ENCODE peak calls at places on chromosomes 16 and 17, in five cellular contexts. X is NCI-H1436; P is breast epithelium; V is fibroblast of the conjunctiva; Q is stimulated activated CD4-positive, alpha-beta T cell treated with anti-CD3 and anti-CD28 coated beads, TNF-alpha, amount 100 ng/mL, for 4 hours. Y is an unnamed sample.

GRCh38 chr16:66486773-66487579 is 59.9 kb downstream of the BEAN1 start:
- DNase-seq in P (peak; percentile 43), V (peak; percentile 90), X (no peak), Q (no peak), Y (peak; percentile 67)

GRCh38 chr17:12789075-12789975 is at the start of gene ARHGAP44:
- DNase-seq in V (peak; percentile 17), P (peak; percentile 57), X (peak; percentile 24), Q (no peak), Y (peak; percentile 18)

GRCh38 chr17:43832168-43832975 is 574 bp downstream of the MPP3 start:
- DNase-seq in X (peak; percentile 50), V (peak; percentile 12), Q (no peak), P (no peak), Y (peak; percentile 50)

GRCh38 chr17:20217677-20218076 is 208.5 kb downstream of the SPECC1 start:
- DNase-seq in P (no peak), Q (no peak), V (no peak), X (no peak), Y (no peak)

GRCh38 chr17:75764711-75765421 is at the start of gene GALK1:
- DNase-seq in V (no peak), P (peak; percentile 71), X (peak; percentile 72), Q (peak; percentile 57), Y (no peak)

GRCh38 chr17:21046215-21046614 is 3.4 kb upstream of the USP22 start:
- DNase-seq in Q (no peak), P (no peak), V (no peak), X (no peak), Y (no peak)

GRCh38 chr17:75289832-75290337 is 652 bp upstream of the SLC25A19 start:
- DNase-seq in P (no peak), V (no peak), X (no peak), Q (peak; percentile 57), Y (peak; percentile 57)

GRCh38 chr17:31524926-31525800 is 133.7 kb downstream of the RAB11FIP4 start:
- DNase-seq in X (peak; percentile 55), P (peak; percentile 95), Q (peak; percentile 67), V (peak; percentile 67), Y (peak; percentile 75)

GRCh38 chr16:85208181-85208580 is 95.9 kb upstream of the CIBAR2 start:
- DNase-seq in Q (no peak), V (no peak), X (no peak), P (no peak), Y (no peak)

GRCh38 chr16:67444259-67445125 is 13.6 kb downstream of the HSD11B2 start:
- DNase-seq in Q (no peak), P (no peak), X (no peak), V (no peak), Y (no peak)

GRCh38 chr16:83971165-83972130 is 3.4 kb downstream of the NECAB2 start:
- DNase-seq in X (no peak), Q (no peak), V (no peak), P (no peak), Y (no peak)

GRCh38 chr16:51562896-51563295 is 411.8 kb upstream of the SALL1 start:
- DNase-seq in V (no peak), Q (no peak), P (no peak), X (no peak), Y (no peak)

GRCh38 chr17:45426561-45426960 is 6.1 kb downstream of the ARHGAP27 start:
- DNase-seq in P (no peak), Q (no peak), V (no peak), X (no peak), Y (no peak)

GRCh38 chr16:85844786-85845185 is 45.3 kb downstream of the COX4I1 start:
- DNase-seq in Q (no peak), X (no peak), P (no peak), V (no peak), Y (no peak)